ENCODE peak calls at places on chromosomes 4 and X, in ten cellular contexts. One of them, this sample, is unnamed.

GRCh38 chrX:57232658-57233360 is 53.7 kb upstream of the FAAH2 start:
- DNase-seq in gastrocnemius medialis: no peak
- DNase-seq in GM23338: no peak
- DNase-seq in fibroblast of mammary gland: no peak
- DNase-seq in psoas muscle: no peak
- DNase-seq in AG10803: no peak
- DNase-seq in OCI-LY7: no peak
- DNase-seq in fibroblast of lung: no peak
- DNase-seq in tibial artery: no peak
- DNase-seq in lower lobe of right lung: no peak
- DNase-seq in this sample: no peak

GRCh38 chr4:181181331-181181730 is 1061.9 kb upstream of the TENM3 start:
- DNase-seq in AG10803: no peak
- DNase-seq in psoas muscle: no peak
- DNase-seq in tibial artery: no peak
- DNase-seq in fibroblast of lung: no peak
- DNase-seq in lower lobe of right lung: no peak
- DNase-seq in gastrocnemius medialis: no peak
- DNase-seq in fibroblast of mammary gland: peak
- DNase-seq in OCI-LY7: no peak
- DNase-seq in GM23338: no peak
- DNase-seq in this sample: no peak

GRCh38 chr4:99074816-99075215 is 13.8 kb downstream of the ADH5 start:
- DNase-seq in tibial artery: no peak
- DNase-seq in OCI-LY7: no peak
- DNase-seq in GM23338: no peak
- DNase-seq in fibroblast of lung: no peak
- DNase-seq in AG10803: no peak
- DNase-seq in gastrocnemius medialis: no peak
- DNase-seq in fibroblast of mammary gland: no peak
- DNase-seq in psoas muscle: no peak
- DNase-seq in lower lobe of right lung: peak
- DNase-seq in this sample: no peak

GRCh38 chr4:7905461-7905915 is 34.2 kb downstream of the AFAP1 start:
- DNase-seq in OCI-LY7: no peak
- DNase-seq in fibroblast of lung: peak
- DNase-seq in AG10803: peak
- DNase-seq in tibial artery: peak
- DNase-seq in gastrocnemius medialis: peak
- DNase-seq in GM23338: no peak
- DNase-seq in psoas muscle: peak
- DNase-seq in lower lobe of right lung: no peak
- DNase-seq in fibroblast of mammary gland: peak
- DNase-seq in this sample: no peak

GRCh38 chr4:124343711-124344110 is 368.8 kb downstream of the ANKRD50 start:
- DNase-seq in fibroblast of mammary gland: no peak
- DNase-seq in psoas muscle: no peak
- DNase-seq in AG10803: peak
- DNase-seq in GM23338: no peak
- DNase-seq in fibroblast of lung: no peak
- DNase-seq in tibial artery: no peak
- DNase-seq in OCI-LY7: no peak
- DNase-seq in lower lobe of right lung: no peak
- DNase-seq in gastrocnemius medialis: no peak
- DNase-seq in this sample: no peak

GRCh38 chr4:150381671-150382427 is 200.1 kb upstream of the MAB21L2 start:
- DNase-seq in gastrocnemius medialis: no peak
- DNase-seq in OCI-LY7: no peak
- DNase-seq in lower lobe of right lung: no peak
- DNase-seq in fibroblast of mammary gland: peak
- DNase-seq in AG10803: peak
- DNase-seq in tibial artery: no peak
- DNase-seq in GM23338: peak
- DNase-seq in fibroblast of lung: peak
- DNase-seq in psoas muscle: no peak
- DNase-seq in this sample: peak

GRCh38 chrX:928606-929005 is 283.8 kb downstream of the CRLF2 start:
- DNase-seq in gastrocnemius medialis: no peak
- DNase-seq in fibroblast of mammary gland: no peak
- DNase-seq in tibial artery: no peak
- DNase-seq in AG10803: no peak
- DNase-seq in OCI-LY7: no peak
- DNase-seq in psoas muscle: no peak
- DNase-seq in lower lobe of right lung: no peak
- DNase-seq in GM23338: no peak
- DNase-seq in fibroblast of lung: no peak
- DNase-seq in this sample: no peak

GRCh38 chr4:46441116-46441859 is 51.4 kb upstream of the GABRA2 start:
- DNase-seq in OCI-LY7: no peak
- DNase-seq in fibroblast of mammary gland: peak
- DNase-seq in tibial artery: no peak
- DNase-seq in psoas muscle: no peak
- DNase-seq in AG10803: no peak
- DNase-seq in lower lobe of right lung: no peak
- DNase-seq in GM23338: no peak
- DNase-seq in fibroblast of lung: peak
- DNase-seq in gastrocnemius medialis: no peak
- DNase-seq in this sample: no peak

GRCh38 chr4:117893207-117893606 is 141.1 kb upstream of the NDST3 start:
- DNase-seq in fibroblast of mammary gland: no peak
- DNase-seq in gastrocnemius medialis: no peak
- DNase-seq in tibial artery: no peak
- DNase-seq in lower lobe of right lung: no peak
- DNase-seq in fibroblast of lung: no peak
- DNase-seq in psoas muscle: no peak
- DNase-seq in OCI-LY7: no peak
- DNase-seq in GM23338: no peak
- DNase-seq in AG10803: no peak
- DNase-seq in this sample: no peak

GRCh38 chr4:168408620-168409019 is 71.7 kb downstream of the DDX60L start:
- DNase-seq in fibroblast of mammary gland: peak
- DNase-seq in AG10803: peak
- DNase-seq in tibial artery: peak
- DNase-seq in GM23338: no peak
- DNase-seq in fibroblast of lung: peak
- DNase-seq in lower lobe of right lung: no peak
- DNase-seq in OCI-LY7: no peak
- DNase-seq in psoas muscle: peak
- DNase-seq in gastrocnemius medialis: peak
- DNase-seq in this sample: peak

GRCh38 chr4:184762100-184762499 is 28.2 kb upstream of the CENPU start:
- DNase-seq in OCI-LY7: peak
- DNase-seq in GM23338: no peak
- DNase-seq in lower lobe of right lung: no peak
- DNase-seq in fibroblast of lung: no peak
- DNase-seq in gastrocnemius medialis: no peak
- DNase-seq in tibial artery: no peak
- DNase-seq in psoas muscle: no peak
- DNase-seq in fibroblast of mammary gland: no peak
- DNase-seq in AG10803: no peak
- DNase-seq in this sample: no peak

GRCh38 chrX:72366178-72366577 is 60.5 kb upstream of the CITED1 start:
- DNase-seq in tibial artery: no peak
- DNase-seq in GM23338: no peak
- DNase-seq in psoas muscle: no peak
- DNase-seq in AG10803: no peak
- DNase-seq in gastrocnemius medialis: no peak
- DNase-seq in fibroblast of lung: no peak
- DNase-seq in lower lobe of right lung: no peak
- DNase-seq in OCI-LY7: no peak
- DNase-seq in fibroblast of mammary gland: no peak
- DNase-seq in this sample: no peak

GRCh38 chr4:46508216-46508615 is 118.3 kb upstream of the GABRA2 start:
- DNase-seq in lower lobe of right lung: no peak
- DNase-seq in fibroblast of mammary gland: peak
- DNase-seq in fibroblast of lung: no peak
- DNase-seq in AG10803: no peak
- DNase-seq in GM23338: no peak
- DNase-seq in OCI-LY7: no peak
- DNase-seq in tibial artery: no peak
- DNase-seq in gastrocnemius medialis: no peak
- DNase-seq in psoas muscle: no peak
- DNase-seq in this sample: no peak

GRCh38 chr4:76733380-76733779 is 164.6 kb downstream of the SOWAHB start:
- DNase-seq in tibial artery: no peak
- DNase-seq in gastrocnemius medialis: no peak
- DNase-seq in OCI-LY7: no peak
- DNase-seq in AG10803: no peak
- DNase-seq in lower lobe of right lung: no peak
- DNase-seq in fibroblast of lung: no peak
- DNase-seq in psoas muscle: no peak
- DNase-seq in fibroblast of mammary gland: no peak
- DNase-seq in GM23338: no peak
- DNase-seq in this sample: no peak

DNA sequence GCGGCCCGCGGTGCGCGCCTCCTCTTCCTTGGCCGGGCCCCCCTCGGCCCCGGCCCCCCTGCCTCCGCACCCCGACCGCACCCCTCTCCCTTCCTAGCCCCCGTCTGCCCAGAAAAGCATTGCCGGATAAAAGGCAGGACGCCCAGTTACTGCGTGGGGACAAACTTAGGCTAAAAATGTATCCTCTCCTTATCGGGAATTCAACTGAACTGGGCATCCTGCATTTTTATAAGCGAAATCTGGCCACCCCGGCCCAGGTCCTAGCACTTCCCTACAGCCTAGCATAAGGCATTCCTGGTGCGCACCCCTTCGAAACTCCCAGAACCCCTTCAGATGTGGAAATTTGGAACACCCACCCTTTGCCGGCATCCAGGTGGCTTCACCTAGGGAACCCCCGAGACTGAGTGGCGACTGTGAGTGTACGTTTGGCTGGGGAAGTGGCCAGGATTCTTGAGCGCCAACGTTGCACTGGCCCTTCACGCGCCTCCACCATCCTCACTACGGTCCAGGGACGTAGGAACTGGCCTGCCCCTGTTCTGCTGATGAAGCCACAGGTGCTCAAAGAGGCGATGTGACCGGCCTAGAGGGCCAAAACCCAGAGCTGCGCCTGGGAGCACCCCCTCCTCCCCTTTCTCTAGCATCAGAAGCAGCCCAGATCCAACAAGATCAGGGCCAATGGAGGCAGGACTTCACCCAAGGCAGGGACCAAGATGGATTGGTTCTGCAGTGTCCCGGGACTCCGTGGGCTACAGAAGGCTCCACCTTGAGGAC is 5.7 kb upstream of the RNF4 start:
- DNase-seq in tibial artery: no peak
- DNase-seq in OCI-LY7: no peak
- DNase-seq in gastrocnemius medialis: no peak
- DNase-seq in GM23338: peak
- DNase-seq in lower lobe of right lung: no peak
- DNase-seq in fibroblast of lung: no peak
- DNase-seq in AG10803: no peak
- DNase-seq in fibroblast of mammary gland: no peak
- DNase-seq in psoas muscle: no peak
- DNase-seq in this sample: no peak
- TF ChIP-seq CTCF in tibial artery: no peak
- TF ChIP-seq CTCF in OCI-LY7: peak
- TF ChIP-seq CTCF in gastrocnemius medialis: no peak
- TF ChIP-seq CTCF in GM23338: no peak
- TF ChIP-seq CTCF in lower lobe of right lung: peak
- TF ChIP-seq CTCF in fibroblast of lung: no peak
- TF ChIP-seq CTCF in AG10803: no peak
- TF ChIP-seq CTCF in fibroblast of mammary gland: no peak
- TF ChIP-seq CTCF in psoas muscle: no peak
- TF ChIP-seq CTCF in this sample: no peak

GRCh38 chrX:33726281-33727160 is 405.6 kb downstream of the FAM47A start:
- DNase-seq in fibroblast of lung: no peak
- DNase-seq in gastrocnemius medialis: peak
- DNase-seq in OCI-LY7: no peak
- DNase-seq in AG10803: no peak
- DNase-seq in GM23338: peak
- DNase-seq in tibial artery: no peak
- DNase-seq in lower lobe of right lung: peak
- DNase-seq in fibroblast of mammary gland: no peak
- DNase-seq in psoas muscle: peak
- DNase-seq in this sample: no peak
- H3K4me3 ChIP-seq in fibroblast of lung: no peak
- H3K4me3 ChIP-seq in gastrocnemius medialis: peak
- H3K4me3 ChIP-seq in OCI-LY7: no peak
- H3K4me3 ChIP-seq in AG10803: no peak
- H3K4me3 ChIP-seq in GM23338: peak
- H3K4me3 ChIP-seq in tibial artery: peak
- H3K4me3 ChIP-seq in lower lobe of right lung: peak
- H3K4me3 ChIP-seq in fibroblast of mammary gland: no peak
- H3K4me3 ChIP-seq in psoas muscle: peak
- H3K4me3 ChIP-seq in this sample: no peak

GRCh38 chr4:155999743-156000142 is 46.1 kb upstream of the CTSO start:
- DNase-seq in OCI-LY7: no peak
- DNase-seq in AG10803: no peak
- DNase-seq in fibroblast of lung: peak
- DNase-seq in psoas muscle: peak
- DNase-seq in GM23338: peak
- DNase-seq in fibroblast of mammary gland: peak
- DNase-seq in lower lobe of right lung: no peak
- DNase-seq in gastrocnemius medialis: no peak
- DNase-seq in tibial artery: no peak
- DNase-seq in this sample: peak
- TF ChIP-seq CTCF in OCI-LY7: peak
- TF ChIP-seq CTCF in AG10803: peak
- TF ChIP-seq CTCF in fibroblast of lung: peak
- TF ChIP-seq CTCF in psoas muscle: no peak
- TF ChIP-seq CTCF in GM23338: peak
- TF ChIP-seq CTCF in fibroblast of mammary gland: peak
- TF ChIP-seq CTCF in lower lobe of right lung: no peak
- TF ChIP-seq CTCF in gastrocnemius medialis: no peak
- TF ChIP-seq CTCF in tibial artery: no peak
- TF ChIP-seq CTCF in this sample: peak

GRCh38 chr4:67721770-67722597 is 21.0 kb upstream of the UBA6 start:
- DNase-seq in GM23338: peak
- DNase-seq in gastrocnemius medialis: no peak
- DNase-seq in OCI-LY7: no peak
- DNase-seq in AG10803: peak
- DNase-seq in psoas muscle: no peak
- DNase-seq in fibroblast of lung: peak
- DNase-seq in fibroblast of mammary gland: peak
- DNase-seq in lower lobe of right lung: no peak
- DNase-seq in tibial artery: no peak
- DNase-seq in this sample: peak

GRCh38 chr4:67723949-67724348 is 23.0 kb upstream of the UBA6 start:
- DNase-seq in GM23338: peak
- DNase-seq in AG10803: peak
- DNase-seq in gastrocnemius medialis: no peak
- DNase-seq in OCI-LY7: no peak
- DNase-seq in psoas muscle: no peak
- DNase-seq in fibroblast of lung: no peak
- DNase-seq in fibroblast of mammary gland: no peak
- DNase-seq in tibial artery: no peak
- DNase-seq in lower lobe of right lung: no peak
- DNase-seq in this sample: no peak

GRCh38 chr4:67725132-67725531 is 24.2 kb upstream of the UBA6 start:
- DNase-seq in lower lobe of right lung: no peak
- DNase-seq in fibroblast of mammary gland: peak
- DNase-seq in fibroblast of lung: no peak
- DNase-seq in AG10803: no peak
- DNase-seq in psoas muscle: no peak
- DNase-seq in tibial artery: no peak
- DNase-seq in OCI-LY7: no peak
- DNase-seq in gastrocnemius medialis: no peak
- DNase-seq in GM23338: no peak
- DNase-seq in this sample: peak

GRCh38 chr4:67725981-67726380 is 25.0 kb upstream of the UBA6 start:
- DNase-seq in AG10803: peak
- DNase-seq in psoas muscle: no peak
- DNase-seq in fibroblast of lung: no peak
- DNase-seq in GM23338: no peak
- DNase-seq in OCI-LY7: no peak
- DNase-seq in tibial artery: no peak
- DNase-seq in lower lobe of right lung: no peak
- DNase-seq in gastrocnemius medialis: no peak
- DNase-seq in fibroblast of mammary gland: peak
- DNase-seq in this sample: no peak

GRCh38 chr4:67727124-67727850 is 26.3 kb upstream of the UBA6 start:
- DNase-seq in fibroblast of mammary gland: peak
- DNase-seq in tibial artery: no peak
- DNase-seq in GM23338: peak
- DNase-seq in fibroblast of lung: peak
- DNase-seq in gastrocnemius medialis: no peak
- DNase-seq in psoas muscle: no peak
- DNase-seq in OCI-LY7: no peak
- DNase-seq in AG10803: peak
- DNase-seq in lower lobe of right lung: no peak
- DNase-seq in this sample: peak
- H3K4me3 ChIP-seq in fibroblast of mammary gland: no peak
- H3K4me3 ChIP-seq in tibial artery: no peak
- H3K4me3 ChIP-seq in GM23338: no peak
- H3K4me3 ChIP-seq in fibroblast of lung: no peak
- H3K4me3 ChIP-seq in gastrocnemius medialis: no peak
- H3K4me3 ChIP-seq in psoas muscle: no peak
- H3K4me3 ChIP-seq in OCI-LY7: no peak
- H3K4me3 ChIP-seq in AG10803: no peak
- H3K4me3 ChIP-seq in lower lobe of right lung: no peak
- H3K4me3 ChIP-seq in this sample: peak

This sample was measured in cardiac fibroblast.